ENCODE peak calls at places on chromosome 20, in five cellular contexts. M is neural progenitor cell, X is OCI-LY7, Z is right lobe of liver, D is brain microvascular endothelial cell. E is an unnamed sample.
A peak's percentile ranks its signal among the peaks of the same experiment; 100 is the strongest.

GRCh38 chr20:64223526-64224067 is 32.0 kb upstream of the PCMTD2 start:
- DNase-seq in Z (no peak), D (no peak), X (peak; percentile 49), M (peak; percentile 90), E (peak; percentile 37)

GRCh38 chr20:10040070-10040970 is 5.5 kb downstream of the ANKEF1 start:
- DNase-seq in M (no peak), Z (no peak), X (no peak), D (peak; percentile 67), E (no peak)

GRCh38 chr20:47681977-47682812 is 103.1 kb downstream of the SULF2 start:
- DNase-seq in X (no peak), M (no peak), D (no peak), Z (no peak), E (no peak)

GRCh38 chr20:10185741-10186558 is 32.7 kb upstream of the SNAP25 start:
- DNase-seq in X (no peak), Z (peak; percentile 55), D (no peak), M (no peak), E (peak; percentile 46)

GRCh38 chr20:62368629-62369507 is 1.8 kb upstream of the LAMA5 start:
- DNase-seq in X (no peak), Z (peak; percentile 56), M (peak; percentile 95), D (no peak), E (no peak)

GRCh38 chr20:41308290-41308691 is 9.2 kb downstream of the ZHX3 start:
- DNase-seq in D (peak; percentile 78), X (no peak), M (no peak), Z (no peak), E (no peak)

GRCh38 chr20:37325206-37325605 is 20.7 kb upstream of the SRC start:
- DNase-seq in Z (no peak), X (no peak), M (no peak), D (no peak), E (no peak)

GRCh38 chr20:53865905-53866786 is 204.2 kb downstream of the BCAS1 start:
- DNase-seq in Z (peak; percentile 62), D (peak; percentile 46), M (peak; percentile 76), X (peak; percentile 71), E (peak; percentile 61)

GRCh38 chr20:25510721-25511120 is 74.6 kb downstream of the NINL start:
- DNase-seq in M (no peak), D (no peak), X (no peak), Z (no peak), E (no peak)

GRCh38 chr20:62964700-62965099 is 12.2 kb downstream of the SLC17A9 start:
- DNase-seq in M (no peak), D (no peak), X (no peak), Z (peak; percentile 36), E (no peak)

GRCh38 chr20:46304361-46304760 is 3.9 kb downstream of the CDH22 start:
- DNase-seq in Z (no peak), D (no peak), X (no peak), M (no peak), E (no peak)

GRCh38 chr20:46122071-46122470 is 4.0 kb downstream of the CD40 start:
- DNase-seq in M (no peak), Z (no peak), X (no peak), D (peak; percentile 58), E (no peak)

GRCh38 chr20:57650266-57650665 is 30.0 kb upstream of the ZBP1 start:
- DNase-seq in D (no peak), X (no peak), Z (no peak), M (no peak), E (no peak)

DNA sequence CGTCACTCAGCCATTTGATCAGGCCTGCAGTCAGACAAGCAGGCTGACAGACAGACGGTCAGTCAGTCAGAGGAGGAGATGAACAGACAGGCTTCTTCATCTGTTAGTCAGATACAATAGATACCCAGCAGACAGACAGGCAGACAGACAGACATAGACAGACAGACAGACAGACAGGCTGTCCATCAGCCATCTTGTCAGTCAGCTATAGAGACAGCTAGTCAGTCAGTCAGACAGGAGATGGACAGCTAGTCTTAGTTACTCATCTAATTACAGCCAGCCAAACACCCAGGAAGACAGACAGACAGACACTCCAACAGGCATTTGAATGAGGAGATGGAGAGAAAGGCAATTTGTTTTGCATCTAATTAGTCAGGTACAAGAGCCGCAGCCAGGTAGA is 36.4 kb downstream of the KCNB1 start:
- DNase-seq in M (no peak), X (no peak), D (no peak), Z (no peak), E (no peak)
- H3K27ac ChIP-seq in M (no peak overlapping the region), X (no peak overlapping the region), D (no peak overlapping the region), Z (no peak overlapping the region), E (no peak overlapping the region)

GRCh38 chr20:44888226-44889103 is 3.0 kb downstream of the YWHAB start:
- DNase-seq in X (peak; percentile 42), D (no peak), M (no peak), Z (no peak), E (no peak)

GRCh38 chr20:44886276-44886671 is 769 bp downstream of the YWHAB start:
- DNase-seq in Z (no peak), D (no peak), M (no peak), X (no peak), E (no peak)

GRCh38 chr20:44885392-44886275 is at the start of gene YWHAB:
- DNase-seq in M (peak; percentile 99), X (peak; percentile 98), Z (peak; percentile 99), D (peak; percentile 94), E (peak; percentile 98)

GRCh38 chr20:44886828-44887227 is 1.3 kb downstream of the YWHAB start:
- DNase-seq in X (peak; percentile 8), D (no peak), Z (no peak), M (no peak), E (no peak)

DNA sequence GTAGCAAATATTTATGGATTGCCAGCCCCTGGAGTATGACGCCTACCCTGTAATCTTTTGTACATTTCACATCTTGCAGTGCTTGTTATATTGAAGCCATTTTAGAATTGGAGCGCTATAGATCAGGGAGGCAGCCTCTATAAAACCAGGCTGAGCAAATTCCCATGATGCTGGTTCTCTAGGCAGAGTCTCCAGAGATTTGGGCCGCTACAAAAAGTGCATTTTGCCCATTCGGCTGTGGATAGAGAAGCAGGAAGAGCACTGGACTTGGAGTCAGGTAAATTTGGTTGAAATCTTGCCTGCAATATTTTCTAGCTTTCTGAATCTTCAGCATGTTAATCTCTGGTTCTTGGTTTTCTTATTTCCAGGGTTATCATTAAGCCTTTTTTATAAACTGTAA is 2.0 kb downstream of the YWHAB start:
- DNase-seq in Z (no peak), M (no peak), D (no peak), X (no peak), E (no peak)
- H3K27ac ChIP-seq in Z (no peak overlapping the region), M (no peak overlapping the region), D (no peak overlapping the region), X (peak overlapping the region; percentile 78), E (no peak overlapping the region)

GRCh38 chr20:38843346-38843745 is 37.8 kb downstream of the PPP1R16B start:
- DNase-seq in X (peak; percentile 36), Z (no peak), D (no peak), M (no peak), E (no peak)
- H3K27ac ChIP-seq in X (peak overlapping the region; percentile 99), Z (no peak overlapping the region), D (no peak overlapping the region), M (no peak overlapping the region), E (no peak overlapping the region)

DNA sequence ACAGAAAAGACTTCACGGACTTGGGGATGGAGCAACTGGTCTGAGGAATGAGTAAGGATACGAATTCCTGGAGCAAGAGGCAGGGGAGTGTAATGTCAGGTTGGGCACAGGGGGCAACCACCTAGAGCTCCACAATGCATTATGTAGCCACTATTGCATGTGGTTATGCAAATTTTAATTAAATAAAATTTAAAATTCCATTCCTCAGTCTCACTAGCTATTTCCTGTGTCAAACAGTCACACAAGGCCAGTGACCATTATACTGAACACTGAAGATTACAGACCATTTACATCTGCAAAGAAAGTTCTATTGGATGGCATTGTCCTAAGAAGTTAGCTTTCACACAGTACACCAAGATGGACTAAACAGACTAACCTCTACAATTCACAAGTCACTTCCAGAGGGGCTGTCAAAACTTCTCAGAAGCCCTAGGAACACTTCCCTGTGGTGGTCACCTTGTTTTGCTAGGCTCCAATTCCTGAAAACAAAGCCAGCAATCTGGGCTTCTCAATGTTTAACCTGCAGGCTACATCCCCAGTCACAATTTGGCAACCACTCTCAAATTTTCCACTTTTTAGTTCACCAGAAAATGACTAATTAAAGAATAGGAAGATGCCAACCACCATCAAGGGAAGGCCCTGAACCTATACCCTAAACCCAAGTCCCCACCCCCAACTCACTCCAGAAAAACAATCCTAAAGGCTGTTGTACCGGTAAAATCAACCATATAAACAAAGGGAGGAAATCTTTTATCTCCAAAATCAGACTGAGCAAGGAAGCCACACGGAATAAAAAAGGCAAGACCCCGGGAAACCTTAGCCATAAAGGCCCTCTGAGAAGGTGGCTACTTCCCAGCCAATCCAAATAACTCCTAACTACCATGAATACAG is 34.2 kb upstream of the C20orf203 start:
- DNase-seq in Z (no peak), M (no peak), D (no peak), X (no peak), E (no peak)
- H3K27ac ChIP-seq in Z (no peak overlapping the region), M (peak overlapping the region; percentile 68), D (no peak overlapping the region), X (no peak overlapping the region), E (no peak overlapping the region)

DNA sequence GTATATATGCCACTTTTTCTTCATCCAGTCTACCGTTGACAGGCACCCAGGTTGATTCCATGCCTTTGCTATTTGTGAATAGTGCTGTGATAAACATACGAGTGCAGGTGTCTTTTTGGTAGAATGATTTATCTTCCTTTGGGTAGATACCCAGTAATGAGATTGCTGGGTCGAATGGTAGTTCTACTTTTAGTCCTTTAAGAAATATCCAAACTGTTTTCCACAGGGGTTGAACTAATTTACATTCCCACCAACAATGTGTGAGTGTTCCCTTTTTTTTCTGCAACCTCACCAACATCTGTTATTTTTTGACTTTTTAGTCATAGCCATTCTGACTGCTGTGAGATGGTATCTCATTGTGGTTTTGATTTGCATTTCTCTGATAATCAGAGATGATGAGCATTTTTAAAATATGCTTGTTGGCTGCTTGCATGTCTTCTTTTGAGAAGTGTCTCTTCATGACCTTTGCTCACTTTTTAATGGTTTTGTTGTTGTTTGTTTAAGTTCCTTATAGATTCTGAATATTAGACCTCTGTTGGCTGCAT is 1.9 kb upstream of the ZNF831 start:
- DNase-seq in D (no peak), X (peak; percentile 24), Z (no peak), M (no peak), E (no peak)
- H3K27ac ChIP-seq in D (no peak overlapping the region), X (peak overlapping the region; percentile 14), Z (no peak overlapping the region), M (no peak overlapping the region), E (no peak overlapping the region)